ENCODE peak calls at places on chromosomes 11 and 22, in five cellular contexts. T is coronary artery, Z is colonic mucosa, A is right lobe of liver, H is Caco-2. S is an unnamed sample.

GRCh38 chr11:64000026-64000739 is 13.9 kb downstream of the OTUB1 start:
- DNase-seq in T (no peak), Z (peak; percentile 66), A (peak; percentile 71), H (no peak), S (peak; percentile 63)

GRCh38 chr22:43848366-43849171 is 13.7 kb downstream of the SULT4A1 start:
- DNase-seq in T (peak; percentile 57), Z (no peak), A (peak; percentile 62), H (no peak), S (no peak)

GRCh38 chr11:20080032-20080685 is 80.1 kb downstream of the DBX1 start:
- DNase-seq in T (no peak), Z (no peak), A (no peak), H (no peak), S (no peak)

GRCh38 chr22:42683599-42684283 is 34.5 kb upstream of the CYB5R3 start:
- DNase-seq in T (peak; percentile 86), Z (no peak), A (no peak), H (no peak), S (no peak)

GRCh38 chr22:38383417-38383816 is 66.2 kb upstream of the CSNK1E start:
- DNase-seq in T (no peak), Z (no peak), A (no peak), H (no peak), S (no peak)

GRCh38 chr11:126748097-126748756 is 252.3 kb downstream of the KIRREL3 start:
- DNase-seq in T (no peak), Z (no peak), A (no peak), H (no peak), S (no peak)

GRCh38 chr11:102118937-102119336 is 8.7 kb downstream of the YAP1 start:
- DNase-seq in T (no peak), Z (no peak), A (no peak), H (no peak), S (no peak)

GRCh38 chr11:65180877-65181568 is 705 bp upstream of the CAPN1 start:
- DNase-seq in T (peak; percentile 84), Z (peak; percentile 64), A (no peak), H (peak; percentile 93), S (peak; percentile 85)

GRCh38 chr11:102846292-102846691 is 2.9 kb upstream of the MMP3 start:
- DNase-seq in T (no peak), Z (no peak), A (no peak), H (no peak), S (no peak)

GRCh38 chr11:34346551-34346950 is 11.3 kb downstream of the ABTB2 start:
- DNase-seq in T (no peak), Z (no peak), A (no peak), H (no peak), S (no peak)

GRCh38 chr22:50604623-50605348 is 4.2 kb downstream of the MAPK8IP2 start:
- DNase-seq in T (no peak), Z (no peak), A (no peak), H (no peak), S (no peak)

GRCh38 chr11:27459191-27459590 is 13.4 kb downstream of the LGR4 start:
- DNase-seq in T (no peak), Z (no peak), A (no peak), H (no peak), S (no peak)

GRCh38 chr11:45154276-45154675 is 7.8 kb downstream of the PRDM11 start:
- DNase-seq in T (peak; percentile 49), Z (peak; percentile 12), A (no peak), H (no peak), S (no peak)

GRCh38 chr11:32870676-32871075 is 21.9 kb upstream of the QSER1 start:
- DNase-seq in T (no peak), Z (no peak), A (no peak), H (peak; percentile 71), S (no peak)

DNA sequence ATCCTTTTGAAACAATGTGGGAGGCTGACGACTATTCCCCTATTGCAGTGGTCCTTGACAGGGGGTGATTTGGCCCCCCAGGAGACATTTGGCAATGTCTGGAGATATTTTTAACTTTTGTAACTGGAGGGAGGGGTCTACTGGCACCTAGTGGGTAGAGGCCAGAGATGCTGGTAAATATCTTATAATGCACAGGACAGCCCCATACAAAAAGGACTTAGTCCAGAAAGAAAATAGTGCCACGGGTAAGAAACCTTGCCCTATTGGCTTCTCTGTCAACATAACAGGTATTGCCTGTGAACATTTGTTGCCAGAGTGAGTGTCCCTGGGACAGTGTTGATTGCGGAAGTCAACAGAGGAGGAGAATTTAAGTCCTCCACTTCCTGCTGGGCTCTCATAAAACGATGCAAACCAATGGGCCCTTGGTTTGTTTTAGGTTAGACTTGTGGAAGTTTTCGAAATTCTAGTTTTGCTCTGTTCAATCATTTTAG is 101.6 kb downstream of the MAML2 start:
- DNase-seq in T (no peak), Z (peak; percentile 72), A (no peak), H (peak; percentile 39), S (no peak)
- TF ChIP-seq CTCF in T (no peak), Z (no peak), A (no peak), H (peak; percentile 43), S (peak; percentile 17)

GRCh38 chr11:60957188-60957587 is 5.2 kb upstream of the SLC15A3 start:
- DNase-seq in T (no peak), Z (no peak), A (no peak), H (no peak), S (no peak)

GRCh38 chr11:60954421-60954820 is 2.4 kb upstream of the SLC15A3 start:
- DNase-seq in T (no peak), Z (no peak), A (no peak), H (no peak), S (no peak)

GRCh38 chr11:60955566-60955965 is 3.6 kb upstream of the SLC15A3 start:
- DNase-seq in T (no peak), Z (no peak), A (no peak), H (no peak), S (no peak)

GRCh38 chr11:60960405-60960804 is 8.4 kb upstream of the SLC15A3 start:
- DNase-seq in T (no peak), Z (no peak), A (no peak), H (peak; percentile 30), S (no peak)

GRCh38 chr11:60959445-60959844 is 7.5 kb upstream of the SLC15A3 start:
- DNase-seq in T (no peak), Z (no peak), A (no peak), H (no peak), S (no peak)
- TF ChIP-seq CTCF in T (no peak), Z (no peak), A (no peak), H (no peak), S (no peak)

DNA sequence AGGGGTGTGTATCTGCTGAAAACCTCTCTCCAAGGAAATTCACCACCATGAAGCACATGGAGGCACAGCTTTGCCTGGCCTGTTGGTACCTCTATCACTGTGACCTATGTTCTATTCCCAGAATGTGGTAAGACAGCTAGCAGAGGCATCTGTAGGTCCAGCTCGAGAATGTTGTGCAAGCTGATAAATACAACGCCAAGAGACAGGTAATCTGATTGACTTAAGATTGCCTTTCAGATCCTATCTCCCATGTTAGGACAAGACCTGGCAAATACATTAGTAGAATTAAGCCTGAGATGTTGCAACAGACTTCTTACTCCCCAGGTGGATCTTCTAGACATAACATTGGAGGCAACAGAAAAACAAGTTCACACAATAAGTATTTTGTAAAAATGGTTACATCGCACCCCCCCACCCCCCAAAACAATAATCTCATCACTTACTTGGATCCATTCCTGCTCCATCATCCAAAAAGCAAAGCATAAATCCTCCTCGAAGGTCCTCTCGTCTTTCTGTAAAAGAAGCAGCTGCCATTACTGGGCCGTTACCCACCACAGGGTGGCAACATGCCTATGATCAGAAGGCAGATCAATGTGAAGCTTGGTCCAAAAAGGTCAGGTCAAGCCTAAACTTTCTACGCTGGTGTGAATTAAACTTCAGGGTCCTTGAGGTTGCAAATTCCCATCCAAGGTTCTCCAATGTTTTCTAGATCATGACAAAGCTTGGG is 18.5 kb downstream of the MORC2 start:
- DNase-seq in T (no peak), Z (no peak), A (no peak), H (no peak), S (no peak)
- TF ChIP-seq CTCF in T (no peak), Z (no peak), A (no peak), H (no peak), S (peak; percentile 8)

GRCh38 chr11:60563553-60564235 is 48.5 kb downstream of the MS4A13 start:
- DNase-seq in T (no peak), Z (no peak), A (no peak), H (no peak), S (no peak)
- TF ChIP-seq CTCF in T (no peak), Z (no peak), A (no peak), H (no peak), S (no peak)

DNA sequence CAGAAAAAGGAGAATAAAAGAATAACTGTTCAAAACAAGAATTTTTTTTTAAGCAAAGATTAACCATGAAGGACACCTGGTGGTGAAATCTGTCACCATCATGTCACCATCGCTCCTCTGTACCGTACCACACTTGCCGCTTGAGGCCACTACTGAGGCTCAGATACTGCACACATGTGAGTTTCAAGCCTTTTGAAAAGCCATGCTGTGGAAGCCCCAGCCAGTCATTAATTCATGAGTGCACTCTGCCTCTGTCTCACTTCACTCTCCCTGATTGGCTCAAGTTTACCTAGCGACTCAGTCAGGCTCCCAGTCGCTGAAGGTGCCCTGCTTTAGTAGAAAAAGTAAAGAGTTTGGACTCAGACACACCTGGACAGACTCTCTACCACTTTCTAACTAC is 6.6 kb upstream of the MS4A12 start:
- DNase-seq in T (no peak), Z (peak; percentile 47), A (no peak), H (peak; percentile 72), S (no peak)
- TF ChIP-seq CTCF in T (no peak), Z (peak; percentile 39), A (peak; percentile 14), H (peak; percentile 83), S (peak; percentile 70)

GRCh38 chr11:84564867-84565184 is 1062.3 kb downstream of the DLG2 start:
- DNase-seq in T (no peak), Z (no peak), A (no peak), H (no peak), S (no peak)
- TF ChIP-seq CTCF in T (no peak), Z (no peak), A (no peak), H (no peak), S (no peak)

S was measured in progenitor cell of endocrine pancreas.